ENCODE peak calls at places on chromosomes 4 and X, in nine cellular contexts. One of them, this sample, is unnamed.

GRCh38 chrX:131187234-131187633 is 101.9 kb downstream of the IGSF1 start:
- DNase-seq in transverse colon: no peak
- DNase-seq in left ventricle myocardium inferior: no peak
- DNase-seq in cardiac muscle cell: peak; percentile 4
- DNase-seq in HL-60: no peak
- DNase-seq in CD8-positive, alpha-beta memory T cell: no peak
- DNase-seq in brain microvascular endothelial cell: no peak
- DNase-seq in gastrocnemius medialis: no peak
- DNase-seq in fibroblast of lung: no peak
- DNase-seq in this sample: no peak

GRCh38 chrX:22310779-22311178 is 38.1 kb downstream of the CBLL2 start:
- DNase-seq in gastrocnemius medialis: no peak
- DNase-seq in left ventricle myocardium inferior: no peak
- DNase-seq in HL-60: no peak
- DNase-seq in brain microvascular endothelial cell: no peak
- DNase-seq in CD8-positive, alpha-beta memory T cell: no peak
- DNase-seq in transverse colon: no peak
- DNase-seq in cardiac muscle cell: no peak
- DNase-seq in fibroblast of lung: peak; percentile 88
- DNase-seq in this sample: no peak

GRCh38 chrX:153441296-153441695 is 4.6 kb downstream of the TREX2 start:
- DNase-seq in brain microvascular endothelial cell: no peak
- DNase-seq in CD8-positive, alpha-beta memory T cell: no peak
- DNase-seq in transverse colon: no peak
- DNase-seq in left ventricle myocardium inferior: no peak
- DNase-seq in HL-60: no peak
- DNase-seq in fibroblast of lung: no peak
- DNase-seq in cardiac muscle cell: peak; percentile 7
- DNase-seq in gastrocnemius medialis: no peak
- DNase-seq in this sample: no peak

GRCh38 chr4:159002950-159003349 is 99.9 kb upstream of the RAPGEF2 start:
- DNase-seq in transverse colon: no peak
- DNase-seq in brain microvascular endothelial cell: peak; percentile 66
- DNase-seq in left ventricle myocardium inferior: no peak
- DNase-seq in cardiac muscle cell: no peak
- DNase-seq in fibroblast of lung: peak; percentile 87
- DNase-seq in CD8-positive, alpha-beta memory T cell: no peak
- DNase-seq in HL-60: no peak
- DNase-seq in gastrocnemius medialis: no peak
- DNase-seq in this sample: no peak

GRCh38 chr4:106384878-106385277 is 16.3 kb upstream of the GIMD1 start:
- DNase-seq in gastrocnemius medialis: no peak
- DNase-seq in HL-60: no peak
- DNase-seq in transverse colon: no peak
- DNase-seq in brain microvascular endothelial cell: no peak
- DNase-seq in left ventricle myocardium inferior: no peak
- DNase-seq in fibroblast of lung: no peak
- DNase-seq in cardiac muscle cell: no peak
- DNase-seq in CD8-positive, alpha-beta memory T cell: no peak
- DNase-seq in this sample: no peak

GRCh38 chr4:47466061-47466785 is 2.7 kb upstream of the COMMD8 start:
- DNase-seq in left ventricle myocardium inferior: no peak
- DNase-seq in CD8-positive, alpha-beta memory T cell: no peak
- DNase-seq in cardiac muscle cell: no peak
- DNase-seq in gastrocnemius medialis: no peak
- DNase-seq in brain microvascular endothelial cell: no peak
- DNase-seq in transverse colon: no peak
- DNase-seq in HL-60: no peak
- DNase-seq in fibroblast of lung: no peak
- DNase-seq in this sample: no peak

GRCh38 chrX:120147537-120147936 is 10.9 kb upstream of the RHOXF2 start:
- DNase-seq in brain microvascular endothelial cell: no peak
- DNase-seq in left ventricle myocardium inferior: no peak
- DNase-seq in fibroblast of lung: no peak
- DNase-seq in gastrocnemius medialis: no peak
- DNase-seq in CD8-positive, alpha-beta memory T cell: no peak
- DNase-seq in transverse colon: no peak
- DNase-seq in cardiac muscle cell: no peak
- DNase-seq in HL-60: no peak
- DNase-seq in this sample: no peak

GRCh38 chr4:8039290-8039689 is 99.6 kb upstream of the AFAP1 start:
- DNase-seq in CD8-positive, alpha-beta memory T cell: no peak
- DNase-seq in fibroblast of lung: no peak
- DNase-seq in gastrocnemius medialis: no peak
- DNase-seq in transverse colon: peak; percentile 38
- DNase-seq in left ventricle myocardium inferior: no peak
- DNase-seq in cardiac muscle cell: no peak
- DNase-seq in brain microvascular endothelial cell: no peak
- DNase-seq in HL-60: no peak
- DNase-seq in this sample: no peak

GRCh38 chr4:169826634-169827187 is 69.0 kb upstream of the HPF1 start:
- DNase-seq in transverse colon: no peak
- DNase-seq in cardiac muscle cell: no peak
- DNase-seq in gastrocnemius medialis: no peak
- DNase-seq in fibroblast of lung: no peak
- DNase-seq in CD8-positive, alpha-beta memory T cell: no peak
- DNase-seq in HL-60: no peak
- DNase-seq in brain microvascular endothelial cell: no peak
- DNase-seq in left ventricle myocardium inferior: no peak
- DNase-seq in this sample: no peak

GRCh38 chr4:30068234-30068633 is 651.9 kb upstream of the PCDH7 start:
- DNase-seq in transverse colon: no peak
- DNase-seq in HL-60: no peak
- DNase-seq in cardiac muscle cell: peak; percentile 17
- DNase-seq in gastrocnemius medialis: no peak
- DNase-seq in CD8-positive, alpha-beta memory T cell: no peak
- DNase-seq in fibroblast of lung: no peak
- DNase-seq in left ventricle myocardium inferior: no peak
- DNase-seq in brain microvascular endothelial cell: no peak
- DNase-seq in this sample: no peak

GRCh38 chrX:24364326-24364725 is 3.9 kb downstream of the SUPT20HL1 start:
- DNase-seq in brain microvascular endothelial cell: no peak
- DNase-seq in HL-60: no peak
- DNase-seq in gastrocnemius medialis: no peak
- DNase-seq in CD8-positive, alpha-beta memory T cell: no peak
- DNase-seq in fibroblast of lung: no peak
- DNase-seq in transverse colon: no peak
- DNase-seq in cardiac muscle cell: peak; percentile 70
- DNase-seq in left ventricle myocardium inferior: no peak
- DNase-seq in this sample: no peak

GRCh38 chrX:23365541-23365940 is 30.9 kb downstream of the PTCHD1 start:
- DNase-seq in gastrocnemius medialis: no peak
- DNase-seq in cardiac muscle cell: no peak
- DNase-seq in fibroblast of lung: no peak
- DNase-seq in HL-60: no peak
- DNase-seq in brain microvascular endothelial cell: no peak
- DNase-seq in CD8-positive, alpha-beta memory T cell: no peak
- DNase-seq in transverse colon: no peak
- DNase-seq in left ventricle myocardium inferior: no peak
- DNase-seq in this sample: no peak

GRCh38 chrX:16827225-16827624 is 41.0 kb downstream of the TXLNG start:
- DNase-seq in fibroblast of lung: no peak
- DNase-seq in brain microvascular endothelial cell: no peak
- DNase-seq in left ventricle myocardium inferior: no peak
- DNase-seq in cardiac muscle cell: no peak
- DNase-seq in CD8-positive, alpha-beta memory T cell: no peak
- DNase-seq in transverse colon: no peak
- DNase-seq in HL-60: no peak
- DNase-seq in gastrocnemius medialis: no peak
- DNase-seq in this sample: no peak

GRCh38 chr4:57080781-57081650 is 29.2 kb downstream of the IGFBP7 start:
- DNase-seq in gastrocnemius medialis: no peak
- DNase-seq in brain microvascular endothelial cell: peak; percentile 97
- DNase-seq in cardiac muscle cell: no peak
- DNase-seq in HL-60: no peak
- DNase-seq in left ventricle myocardium inferior: no peak
- DNase-seq in transverse colon: no peak
- DNase-seq in CD8-positive, alpha-beta memory T cell: no peak
- DNase-seq in fibroblast of lung: peak; percentile 95
- DNase-seq in this sample: peak; percentile 15

GRCh38 chrX:68935362-68935761 is 106.5 kb downstream of the EFNB1 start:
- DNase-seq in transverse colon: peak; percentile 3
- DNase-seq in cardiac muscle cell: no peak
- DNase-seq in fibroblast of lung: no peak
- DNase-seq in left ventricle myocardium inferior: no peak
- DNase-seq in HL-60: no peak
- DNase-seq in CD8-positive, alpha-beta memory T cell: no peak
- DNase-seq in gastrocnemius medialis: no peak
- DNase-seq in brain microvascular endothelial cell: no peak
- DNase-seq in this sample: no peak

GRCh38 chr4:978957-979701 is 5.8 kb upstream of the DGKQ start:
- DNase-seq in HL-60: peak; percentile 87
- DNase-seq in cardiac muscle cell: no peak
- DNase-seq in left ventricle myocardium inferior: no peak
- DNase-seq in transverse colon: no peak
- DNase-seq in fibroblast of lung: peak; percentile 72
- DNase-seq in brain microvascular endothelial cell: no peak
- DNase-seq in gastrocnemius medialis: no peak
- DNase-seq in CD8-positive, alpha-beta memory T cell: no peak
- DNase-seq in this sample: no peak

GRCh38 chr4:24561438-24562139 is 22.8 kb downstream of the DHX15 start:
- DNase-seq in brain microvascular endothelial cell: no peak
- DNase-seq in fibroblast of lung: no peak
- DNase-seq in HL-60: no peak
- DNase-seq in left ventricle myocardium inferior: no peak
- DNase-seq in CD8-positive, alpha-beta memory T cell: no peak
- DNase-seq in gastrocnemius medialis: no peak
- DNase-seq in cardiac muscle cell: no peak
- DNase-seq in transverse colon: no peak
- DNase-seq in this sample: no peak

GRCh38 chr4:24559889-24560288 is 24.5 kb downstream of the DHX15 start:
- DNase-seq in HL-60: no peak
- DNase-seq in CD8-positive, alpha-beta memory T cell: no peak
- DNase-seq in brain microvascular endothelial cell: no peak
- DNase-seq in cardiac muscle cell: no peak
- DNase-seq in gastrocnemius medialis: no peak
- DNase-seq in left ventricle myocardium inferior: no peak
- DNase-seq in transverse colon: no peak
- DNase-seq in fibroblast of lung: peak; percentile 77
- DNase-seq in this sample: no peak

GRCh38 chr4:24560770-24561415 is 23.5 kb downstream of the DHX15 start:
- DNase-seq in brain microvascular endothelial cell: no peak
- DNase-seq in fibroblast of lung: peak; percentile 47
- DNase-seq in cardiac muscle cell: no peak
- DNase-seq in CD8-positive, alpha-beta memory T cell: no peak
- DNase-seq in gastrocnemius medialis: no peak
- DNase-seq in left ventricle myocardium inferior: no peak
- DNase-seq in transverse colon: no peak
- DNase-seq in HL-60: no peak
- DNase-seq in this sample: no peak

GRCh38 chr4:24559032-24559821 is 25.1 kb downstream of the DHX15 start:
- DNase-seq in transverse colon: no peak
- DNase-seq in gastrocnemius medialis: no peak
- DNase-seq in fibroblast of lung: no peak
- DNase-seq in HL-60: no peak
- DNase-seq in cardiac muscle cell: no peak
- DNase-seq in brain microvascular endothelial cell: no peak
- DNase-seq in left ventricle myocardium inferior: no peak
- DNase-seq in CD8-positive, alpha-beta memory T cell: no peak
- DNase-seq in this sample: no peak

GRCh38 chr4:24557036-24558022 is 27.0 kb downstream of the DHX15 start:
- DNase-seq in brain microvascular endothelial cell: peak; percentile 41
- DNase-seq in HL-60: no peak
- DNase-seq in gastrocnemius medialis: no peak
- DNase-seq in left ventricle myocardium inferior: no peak
- DNase-seq in fibroblast of lung: peak; percentile 73
- DNase-seq in transverse colon: no peak
- DNase-seq in CD8-positive, alpha-beta memory T cell: no peak
- DNase-seq in cardiac muscle cell: no peak
- DNase-seq in this sample: no peak
- H3K4me3 ChIP-seq in brain microvascular endothelial cell: no peak overlapping the region
- H3K4me3 ChIP-seq in HL-60: no peak overlapping the region
- H3K4me3 ChIP-seq in gastrocnemius medialis: no peak overlapping the region
- H3K4me3 ChIP-seq in left ventricle myocardium inferior: no peak overlapping the region
- H3K4me3 ChIP-seq in fibroblast of lung: no peak overlapping the region
- H3K4me3 ChIP-seq in transverse colon: no peak overlapping the region
- H3K4me3 ChIP-seq in CD8-positive, alpha-beta memory T cell: no peak overlapping the region
- H3K4me3 ChIP-seq in cardiac muscle cell: no peak overlapping the region
- H3K4me3 ChIP-seq in this sample: no peak overlapping the region

GRCh38 chr4:26049447-26049846 is 135.4 kb downstream of the SMIM20 start:
- DNase-seq in transverse colon: no peak
- DNase-seq in HL-60: no peak
- DNase-seq in brain microvascular endothelial cell: no peak
- DNase-seq in left ventricle myocardium inferior: no peak
- DNase-seq in cardiac muscle cell: no peak
- DNase-seq in fibroblast of lung: no peak
- DNase-seq in CD8-positive, alpha-beta memory T cell: no peak
- DNase-seq in gastrocnemius medialis: no peak
- DNase-seq in this sample: no peak
- H3K27ac ChIP-seq in transverse colon: peak overlapping the region; percentile 82
- H3K27ac ChIP-seq in HL-60: no peak overlapping the region
- H3K27ac ChIP-seq in brain microvascular endothelial cell: no peak overlapping the region
- H3K27ac ChIP-seq in left ventricle myocardium inferior: peak overlapping the region; percentile 83
- H3K27ac ChIP-seq in cardiac muscle cell: no peak overlapping the region
- H3K27ac ChIP-seq in fibroblast of lung: peak overlapping the region; percentile 95
- H3K27ac ChIP-seq in CD8-positive, alpha-beta memory T cell: no peak overlapping the region
- H3K27ac ChIP-seq in gastrocnemius medialis: peak overlapping the region; percentile 63
- H3K27ac ChIP-seq in this sample: no peak overlapping the region

GRCh38 chr4:151324124-151324448 is 1.3 kb downstream of the SH3D19 start:
- DNase-seq in fibroblast of lung: no peak
- DNase-seq in left ventricle myocardium inferior: no peak
- DNase-seq in brain microvascular endothelial cell: no peak
- DNase-seq in HL-60: no peak
- DNase-seq in cardiac muscle cell: no peak
- DNase-seq in CD8-positive, alpha-beta memory T cell: no peak
- DNase-seq in transverse colon: no peak
- DNase-seq in gastrocnemius medialis: no peak
- DNase-seq in this sample: no peak
- H3K4me3 ChIP-seq in fibroblast of lung: no peak overlapping the region
- H3K4me3 ChIP-seq in left ventricle myocardium inferior: peak overlapping the region; percentile 77
- H3K4me3 ChIP-seq in brain microvascular endothelial cell: peak overlapping the region; percentile 71
- H3K4me3 ChIP-seq in HL-60: no peak overlapping the region
- H3K4me3 ChIP-seq in cardiac muscle cell: peak overlapping the region; percentile 47
- H3K4me3 ChIP-seq in CD8-positive, alpha-beta memory T cell: no peak overlapping the region
- H3K4me3 ChIP-seq in transverse colon: peak overlapping the region; percentile 76
- H3K4me3 ChIP-seq in gastrocnemius medialis: peak overlapping the region; percentile 72
- H3K4me3 ChIP-seq in this sample: peak overlapping the region; percentile 61

DNA sequence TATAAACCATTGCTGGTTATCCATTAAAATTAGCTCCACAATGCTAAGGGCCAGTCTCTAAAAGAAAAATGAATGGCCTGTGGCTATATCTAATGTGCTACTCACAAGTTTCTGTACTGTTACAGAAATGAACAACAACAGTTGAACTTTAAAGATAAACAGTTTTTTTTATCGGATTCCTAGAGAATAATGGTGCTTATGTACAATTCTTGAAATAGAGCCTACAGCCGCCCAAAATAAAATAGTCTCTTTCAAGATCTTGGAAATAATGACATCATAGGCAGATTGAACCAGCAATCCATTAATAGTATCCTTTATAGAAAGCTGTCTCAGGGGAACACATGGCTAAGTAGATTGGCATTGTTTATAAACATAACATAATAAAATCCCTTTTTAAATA is 23.4 kb downstream of the PAK3 start:
- DNase-seq in gastrocnemius medialis: no peak
- DNase-seq in left ventricle myocardium inferior: no peak
- DNase-seq in transverse colon: no peak
- DNase-seq in brain microvascular endothelial cell: no peak
- DNase-seq in HL-60: no peak
- DNase-seq in fibroblast of lung: no peak
- DNase-seq in CD8-positive, alpha-beta memory T cell: no peak
- DNase-seq in cardiac muscle cell: no peak
- DNase-seq in this sample: no peak
- H3K27ac ChIP-seq in gastrocnemius medialis: no peak overlapping the region
- H3K27ac ChIP-seq in left ventricle myocardium inferior: no peak overlapping the region
- H3K27ac ChIP-seq in transverse colon: no peak overlapping the region
- H3K27ac ChIP-seq in brain microvascular endothelial cell: no peak overlapping the region
- H3K27ac ChIP-seq in HL-60: no peak overlapping the region
- H3K27ac ChIP-seq in fibroblast of lung: no peak overlapping the region
- H3K27ac ChIP-seq in CD8-positive, alpha-beta memory T cell: no peak overlapping the region
- H3K27ac ChIP-seq in cardiac muscle cell: no peak overlapping the region
- H3K27ac ChIP-seq in this sample: no peak overlapping the region